ENCODE peak calls at places on chromosomes 5 and 9, in seven cellular contexts. X is endothelial cell of umbilical vein, H is HCT116, E is SK-N-SH, O is transverse colon, C is HepG2, D is GM23338. A is an unnamed sample.

GRCh38 chr5:79687911-79688310 is 1.7 kb upstream of the CMYA5 start:
- DNase-seq in X (no peak), H (no peak), E (no peak), O (no peak), C (no peak), D (no peak), A (no peak)

GRCh38 chr5:146399446-146399845 is 47.7 kb upstream of the TCERG1 start:
- DNase-seq in X (no peak), H (no peak), E (no peak), O (no peak), C (no peak), D (no peak), A (no peak)

GRCh38 chr5:14702238-14702839 is 37.8 kb downstream of the OTULIN start:
- DNase-seq in X (no peak), H (no peak), E (no peak), O (no peak), C (no peak), D (no peak), A (no peak)

GRCh38 chr9:8706998-8707397 is 907.4 kb upstream of the DMAC1 start:
- DNase-seq in X (no peak), H (no peak), E (no peak), O (no peak), C (no peak), D (no peak), A (no peak)

GRCh38 chr5:142959683-142960308 is 189.6 kb downstream of the ARHGAP26 start:
- DNase-seq in X (no peak), H (no peak), E (no peak), O (no peak), C (no peak), D (no peak), A (no peak)

GRCh38 chr9:27276182-27277030 is 20.5 kb downstream of the EQTN start:
- DNase-seq in X (peak), H (peak), E (peak), O (no peak), C (peak), D (peak), A (no peak)

GRCh38 chr9:136292591-136293448 is 11.1 kb downstream of the CCDC187 start:
- DNase-seq in X (no peak), H (no peak), E (peak), O (no peak), C (no peak), D (no peak), A (no peak)

GRCh38 chr5:169300468-169301385 is at the start of gene SLIT3:
- DNase-seq in X (peak), H (no peak), E (peak), O (peak), C (no peak), D (peak), A (no peak)

DNA sequence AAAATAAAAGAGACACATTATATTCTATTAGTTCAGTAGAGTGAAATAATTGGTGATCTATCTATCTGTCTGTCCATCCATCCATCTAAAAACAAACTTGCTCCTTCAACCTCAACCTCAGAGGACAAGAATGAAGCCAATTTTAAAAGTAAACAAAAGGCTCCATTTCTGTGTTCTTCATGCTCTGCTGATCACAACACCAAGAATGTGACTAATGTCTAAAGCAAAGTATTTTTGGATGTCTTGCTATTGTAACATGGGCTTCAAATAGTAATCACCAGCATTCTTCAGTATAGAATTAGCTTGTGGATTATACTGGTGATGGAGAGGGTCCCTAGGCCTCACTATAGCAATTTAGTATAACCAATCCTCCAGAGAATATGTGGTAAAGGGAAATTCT is 1304.4 kb downstream of the MAT2B start:
- DNase-seq in X (no peak), H (no peak), E (no peak), O (no peak), C (no peak), D (no peak), A (no peak)
- TF ChIP-seq POLR2AphosphoS5 in X (no peak), H (no peak), E (no peak), O (no peak), C (no peak), D (no peak), A (no peak)

GRCh38 chr5:131265318-131265803 is 1.5 kb downstream of the CDC42SE2 start:
- DNase-seq in X (peak), H (peak), E (peak), O (no peak), C (peak), D (peak), A (no peak)
- H3K27ac ChIP-seq in X (no peak), H (no peak), E (peak), O (peak), C (peak), D (no peak), A (no peak)

GRCh38 chr9:272251-273213 is 57.9 kb downstream of the DOCK8 start:
- DNase-seq in X (no peak), H (no peak), E (no peak), O (peak), C (no peak), D (no peak), A (no peak)
- TF ChIP-seq POLR2AphosphoS5 in X (no peak), H (no peak), E (no peak), O (peak), C (no peak), D (no peak), A (no peak)

DNA sequence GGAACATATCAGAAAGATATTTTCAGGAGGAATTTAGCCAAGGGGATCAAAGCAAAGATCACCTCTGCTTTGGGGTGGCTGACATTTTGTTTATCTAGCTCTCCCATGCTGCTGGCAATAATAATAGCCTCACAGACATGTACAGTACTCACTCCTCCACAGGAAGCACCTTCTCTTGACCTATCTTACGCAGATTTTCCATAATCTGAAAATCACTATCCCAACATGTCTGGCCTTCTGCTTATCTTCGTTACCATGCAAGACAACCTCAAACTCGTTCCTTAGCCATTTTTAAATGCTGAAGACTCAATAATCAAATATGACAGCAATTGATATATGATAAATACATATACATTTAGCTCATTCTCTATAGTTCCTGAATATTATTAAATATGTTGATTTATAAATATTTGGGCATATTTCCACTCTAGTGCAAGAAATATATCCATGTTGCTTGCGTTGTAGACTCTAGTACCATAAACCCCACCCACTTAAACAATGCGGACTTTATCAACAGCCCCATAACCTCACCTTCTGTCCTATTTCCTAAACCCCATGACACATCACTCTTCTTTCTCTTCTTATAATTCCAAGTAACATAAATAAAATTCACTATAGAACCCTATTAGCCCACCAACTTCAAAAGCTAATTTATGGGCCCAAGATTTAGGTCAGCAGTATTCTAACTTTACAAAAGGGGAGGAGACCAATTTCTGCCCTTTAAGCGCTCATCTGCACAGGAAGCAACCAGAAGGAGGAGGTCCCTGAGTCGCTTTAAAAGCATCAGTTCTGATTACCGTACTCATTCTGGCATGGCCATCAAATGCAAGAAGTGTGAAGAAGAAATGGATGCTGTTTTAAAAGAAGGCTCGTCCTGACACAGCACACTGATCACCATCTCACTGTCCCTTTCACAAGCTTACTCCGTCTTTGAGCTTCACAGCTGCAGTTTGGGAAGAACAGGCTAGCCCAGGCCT is 17.8 kb downstream of the ZNF608 start:
- DNase-seq in X (no peak), H (no peak), E (no peak), O (no peak), C (no peak), D (no peak), A (no peak)
- H3K27ac ChIP-seq in X (no peak), H (no peak), E (no peak), O (no peak), C (no peak), D (no peak), A (no peak)

GRCh38 chr9:130731355-130731754 is 37.8 kb downstream of the EXOSC2 start:
- DNase-seq in X (no peak), H (no peak), E (no peak), O (no peak), C (no peak), D (no peak), A (no peak)
- TF ChIP-seq POLR2AphosphoS5 in X (no peak), H (no peak), E (no peak), O (peak), C (no peak), D (no peak), A (no peak)

GRCh38 chr9:89432986-89433530 is 64.9 kb downstream of the SEMA4D start:
- DNase-seq in X (no peak), H (no peak), E (no peak), O (no peak), C (no peak), D (no peak), A (no peak)
- H3K27ac ChIP-seq in X (no peak), H (no peak), E (no peak), O (no peak), C (no peak), D (peak), A (no peak)